ENCODE peak calls at places on chromosomes 16 and 17, in six cellular contexts. C is activated CD8-positive, alpha-beta memory T cell treated with anti-CD3 and anti-CD28 coated beads, Interleukin-2, amount 50 U/mL, for 48 hours; R is foreskin fibroblast; O is HFF-Myc; K is NCI-H460; Q is kidney glomerular epithelial cell. Z is an unnamed sample.

GRCh38 chr16:56298948-56299602 is 107.8 kb downstream of the GNAO1 start:
- DNase-seq in Q (peak), R (no peak), K (no peak), C (no peak), O (no peak), Z (no peak)

GRCh38 chr16:54290203-54291106 is 3.9 kb upstream of the IRX3 start:
- DNase-seq in K (no peak), O (no peak), Q (no peak), C (no peak), R (no peak), Z (no peak)

GRCh38 chr17:48722201-48722907 is at the start of gene PRAC1:
- DNase-seq in K (no peak), R (no peak), Q (no peak), O (no peak), C (no peak), Z (no peak)

GRCh38 chr16:71574702-71575101 is 2.2 kb downstream of the TAT start:
- DNase-seq in R (no peak), O (no peak), Q (no peak), K (no peak), C (no peak), Z (no peak)

GRCh38 chr17:51164911-51165679 is 1.1 kb upstream of the NME2 start:
- DNase-seq in C (peak), Q (no peak), O (no peak), R (no peak), K (no peak), Z (no peak)

GRCh38 chr17:42248351-42249179 is 27.6 kb downstream of the STAT5B start:
- DNase-seq in O (peak), Q (peak), R (peak), C (peak), K (peak), Z (peak)

GRCh38 chr17:72166040-72166439 is 45.2 kb downstream of the SOX9 start:
- DNase-seq in C (no peak), Q (no peak), O (no peak), K (no peak), R (no peak), Z (no peak)

GRCh38 chr17:73802314-73802713 is 158.1 kb upstream of the SDK2 start:
- DNase-seq in K (no peak), Q (no peak), R (no peak), C (no peak), O (no peak), Z (no peak)